ENCODE peak calls at places on chromosomes 1 and 21, in five cellular contexts. U is left ventricle myocardium inferior, V is tibial artery, F is mammary epithelial cell, A is GM23338. B is an unnamed sample. For H3K36me3, the result is how much of the 10 kb centered on the place peaks cover.

GRCh38 chr1:47569681-47570470 is 132.0 kb downstream of the FOXD2 start:
- DNase-seq in V (peak), A (peak), F (peak), U (no peak), B (no peak)

GRCh38 chr1:109270623-109271317 is 12.2 kb downstream of the PSRC1 start:
- DNase-seq in V (no peak), U (peak), F (no peak), A (no peak), B (peak)

GRCh38 chr1:38213720-38214367 is 167.3 kb upstream of the POU3F1 start:
- DNase-seq in V (no peak), A (no peak), U (no peak), F (no peak), B (no peak)

GRCh38 chr1:232598133-232598532 is 31.8 kb downstream of the SIPA1L2 start:
- DNase-seq in F (no peak), A (no peak), V (no peak), U (no peak), B (no peak)

GRCh38 chr1:12173631-12174121 is 6.9 kb downstream of the TNFRSF1B start:
- DNase-seq in U (peak), F (no peak), V (no peak), A (no peak), B (peak)

GRCh38 chr1:24999426-24999825 is 69.3 kb upstream of the RUNX3 start:
- DNase-seq in A (no peak), V (no peak), F (no peak), U (no peak), B (no peak)

GRCh38 chr1:178055093-178055492 is 38.8 kb upstream of the RASAL2 start:
- DNase-seq in F (no peak), A (peak), U (peak), V (peak), B (peak)

GRCh38 chr1:154845879-154846278 is 24.2 kb downstream of the KCNN3 start:
- DNase-seq in V (no peak), A (no peak), F (no peak), U (no peak), B (no peak)

GRCh38 chr1:204726478-204726877 is 40.9 kb upstream of the LRRN2 start:
- DNase-seq in A (no peak), F (peak), U (no peak), V (no peak), B (no peak)

GRCh38 chr1:109641341-109641740 is 14.6 kb upstream of the GSTM4 start:
- DNase-seq in V (no peak), A (no peak), U (no peak), F (no peak), B (no peak)

GRCh38 chr1:96843196-96843595 is 121.6 kb downstream of the PTBP2 start:
- DNase-seq in V (no peak), F (no peak), U (no peak), A (no peak), B (no peak)

GRCh38 chr1:232922475-232922874 is 27.9 kb upstream of the NTPCR start:
- DNase-seq in F (no peak), U (no peak), A (no peak), V (no peak), B (no peak)

GRCh38 chr1:92708368-92708950 is 76.4 kb downstream of the EVI5 start:
- DNase-seq in U (no peak), F (no peak), A (no peak), V (no peak), B (no peak)

GRCh38 chr1:241401156-241401555 is 44.2 kb upstream of the RGS7 start:
- DNase-seq in U (no peak), A (no peak), V (no peak), F (no peak), B (no peak)

GRCh38 chr1:172948457-172948856 is 102.3 kb downstream of the TNFSF18 start:
- DNase-seq in A (no peak), F (peak), U (no peak), V (no peak), B (no peak)

GRCh38 chr1:204206121-204206520 is 7.7 kb downstream of the GOLT1A start:
- DNase-seq in V (no peak), F (no peak), U (no peak), A (peak), B (no peak)

GRCh38 chr1:68213843-68214242 is 18.5 kb downstream of the WLS start:
- DNase-seq in A (no peak), V (peak), U (peak), F (peak), B (peak)

GRCh38 chr1:89708727-89709375 is 75.9 kb downstream of the LRRC8C start:
- DNase-seq in V (no peak), U (no peak), F (no peak), A (peak), B (no peak)

GRCh38 chr1:9473032-9473792 is 66.1 kb upstream of the SLC25A33 start:
- DNase-seq in A (no peak), U (peak), V (peak), F (peak), B (peak)

GRCh38 chr1:151710187-151710586 is 6.4 kb downstream of the CELF3 start:
- DNase-seq in V (no peak), F (no peak), A (peak), U (no peak), B (no peak)

GRCh38 chr1:66506991-66507390 is 27.0 kb upstream of the SGIP1 start:
- DNase-seq in F (no peak), A (no peak), U (no peak), V (no peak), B (no peak)

GRCh38 chr1:160009088-160009487 is 22.7 kb downstream of the PIGM start:
- DNase-seq in A (no peak), V (no peak), U (no peak), F (no peak), B (no peak)

GRCh38 chr1:115457295-115457694 is 119.2 kb upstream of the NGF start:
- DNase-seq in V (no peak), A (no peak), F (no peak), U (no peak), B (no peak)

DNA sequence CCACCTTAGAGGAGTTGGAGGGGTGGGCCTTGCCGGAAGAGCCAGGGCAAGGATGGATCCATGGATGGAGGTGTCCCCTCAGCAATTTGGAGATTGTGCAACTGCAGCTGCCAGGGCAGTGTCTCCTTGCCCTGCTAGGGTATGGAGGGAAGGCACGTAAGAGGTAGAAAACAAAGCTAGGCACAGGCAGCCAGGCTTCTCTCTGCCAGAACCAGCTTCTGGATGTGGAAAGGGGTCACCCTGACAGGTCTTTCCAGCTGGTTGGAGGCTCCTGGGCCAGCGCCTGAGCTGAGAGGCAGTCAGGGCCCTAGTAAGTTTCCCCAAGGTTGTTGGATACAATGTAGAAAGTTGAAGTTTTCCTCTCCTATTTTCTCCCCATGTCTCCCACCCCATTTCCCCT is 15.2 kb upstream of the SLC25A34 start:
- DNase-seq in F (no peak), V (no peak), A (no peak), U (no peak), B (no peak)
- H3K36me3 ChIP-seq in F (under half), V (half or more), A (under half), U (half or more), B (under half)

DNA sequence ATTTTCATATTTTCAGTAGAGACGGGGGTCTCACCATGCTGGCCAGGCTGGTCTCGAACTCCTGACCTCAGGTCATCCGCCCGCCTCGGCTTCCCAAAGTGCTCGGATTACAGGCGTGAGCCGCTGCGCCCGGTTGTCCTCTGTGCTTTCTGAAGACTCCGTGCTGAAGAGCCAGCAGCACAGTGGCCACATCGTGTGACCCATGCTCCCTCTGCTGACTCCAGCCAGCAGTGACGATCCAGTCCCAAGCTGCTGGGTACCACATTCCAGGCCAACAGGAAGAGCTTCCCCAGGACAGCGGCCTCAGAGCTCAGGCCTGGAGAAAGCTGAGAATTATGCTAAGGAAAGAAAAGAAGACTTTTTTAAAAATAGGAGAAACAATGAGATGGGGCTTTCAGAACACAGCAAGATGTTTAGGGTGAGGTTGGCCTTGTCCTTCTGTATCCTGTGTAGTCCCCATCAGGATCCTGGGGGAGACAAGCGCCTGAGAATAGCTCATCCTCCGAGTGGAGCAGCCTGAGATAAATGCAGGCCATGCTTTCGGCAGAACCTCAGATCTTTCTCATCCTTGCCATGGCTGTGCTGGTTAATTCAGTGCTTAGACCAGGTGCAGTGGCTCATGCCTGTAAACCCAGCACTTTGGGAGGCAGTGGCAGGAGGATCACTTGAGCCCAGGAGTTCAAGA is 207.1 kb downstream of the SLC35F3 start:
- DNase-seq in U (peak), F (peak), A (peak), V (no peak), B (no peak)
- TF ChIP-seq CTCF in U (peak), F (peak), A (peak), V (no peak), B (no peak)

GRCh38 chr1:106831511-106831910 is 225.0 kb upstream of the PRMT6 start:
- DNase-seq in V (no peak), F (no peak), A (no peak), U (no peak), B (no peak)
- H3K36me3 ChIP-seq in V (under half), F (under half), A (under half), U (under half), B (under half)

DNA sequence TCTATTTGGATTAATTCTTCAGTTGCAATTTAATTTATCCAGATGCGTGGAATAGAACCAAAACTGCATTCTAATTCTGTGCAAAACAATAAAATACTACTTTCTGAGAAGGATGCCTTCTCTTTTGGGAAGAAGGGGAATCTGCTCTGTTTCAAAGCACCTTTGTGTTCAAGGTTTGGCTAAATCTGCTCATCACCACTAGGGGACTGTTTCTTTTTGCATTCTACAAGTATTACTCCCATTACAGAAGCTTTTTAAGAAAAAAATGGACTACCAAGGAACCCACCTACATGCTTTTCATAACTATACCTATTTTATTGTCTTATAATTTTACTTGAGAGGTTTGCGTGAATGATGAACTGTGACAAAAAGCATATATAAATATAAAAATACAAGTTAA is 18.2 kb downstream of the MRPS6 start:
- DNase-seq in V (no peak), F (no peak), A (peak), U (no peak), B (no peak)
- TF ChIP-seq CTCF in V (peak), F (peak), A (peak), U (peak), B (no peak)

GRCh38 chr1:42758641-42759040 is 8.2 kb downstream of the P3H1 start:
- DNase-seq in U (no peak), F (no peak), V (no peak), A (no peak), B (no peak)
- H3K36me3 ChIP-seq in U (half or more), F (under half), V (half or more), A (under half), B (under half)

DNA sequence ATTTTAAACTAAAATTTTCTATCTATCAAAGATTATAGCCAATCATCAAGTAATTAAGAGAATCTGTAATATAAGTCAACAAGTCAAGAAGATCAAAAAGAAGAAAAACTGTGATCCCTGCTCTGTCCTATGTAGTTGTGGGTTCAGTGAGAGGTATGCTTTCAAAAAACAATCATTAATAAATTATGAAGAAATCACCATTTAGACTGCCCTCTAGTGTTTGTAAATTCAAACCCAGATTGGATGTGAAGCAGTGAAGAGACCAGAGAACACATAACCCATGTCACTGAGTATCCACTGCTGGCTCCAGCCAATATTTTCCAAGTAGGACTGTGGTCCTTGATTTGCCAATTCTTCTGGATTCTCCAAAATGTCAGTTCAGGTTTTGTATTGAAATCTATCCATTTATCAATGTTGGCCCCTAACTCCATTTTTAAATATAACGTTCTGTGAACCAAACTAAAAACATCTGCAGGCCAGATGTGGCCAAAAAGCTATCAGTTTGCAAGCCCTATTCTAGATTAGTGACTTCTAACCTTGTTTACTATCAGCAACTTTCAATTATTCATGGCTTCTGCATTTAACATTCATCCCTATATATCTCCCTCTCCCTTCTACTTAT is 467.5 kb upstream of the CXADR start:
- DNase-seq in A (peak), U (no peak), F (peak), V (no peak), B (no peak)
- TF ChIP-seq CTCF in A (peak), U (peak), F (peak), V (peak), B (no peak)

DNA sequence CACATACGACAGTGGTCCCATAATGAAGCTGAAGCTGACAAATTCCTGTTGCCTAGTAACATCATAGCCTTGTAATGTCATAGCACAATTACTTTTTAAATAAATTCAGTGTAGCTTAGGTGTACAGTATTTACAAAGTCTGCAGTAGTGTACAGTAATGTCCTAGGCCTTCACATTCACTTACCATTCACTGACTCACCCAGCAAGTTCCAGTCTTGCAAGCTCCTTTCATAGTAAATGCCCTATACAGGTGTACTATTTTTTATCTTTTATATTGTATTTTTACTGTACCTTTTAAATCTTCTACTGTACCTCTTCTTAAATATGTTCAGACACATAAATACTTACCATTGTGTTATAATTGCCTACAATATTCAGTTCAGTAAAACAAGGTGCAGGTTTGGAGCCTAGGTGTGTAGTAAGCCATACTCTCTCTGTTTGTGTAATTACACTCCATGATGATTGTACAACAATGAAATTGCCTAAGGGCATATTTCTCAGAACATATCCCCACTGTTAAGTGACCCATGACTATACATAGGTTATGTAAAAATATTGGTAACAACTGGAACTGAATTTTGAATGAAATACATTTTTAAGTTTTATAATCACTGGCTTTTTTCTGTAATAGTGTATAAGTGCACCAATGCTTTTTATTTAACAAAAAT is 33.5 kb upstream of the ADAM30 start:
- DNase-seq in F (peak), U (no peak), V (no peak), A (no peak), B (no peak)
- H3K36me3 ChIP-seq in F (under half), U (half or more), V (half or more), A (under half), B (under half)

GRCh38 chr1:145696630-145696960 is 10.6 kb downstream of the PDZK1 start:
- DNase-seq in U (no peak), A (no peak), F (no peak), V (no peak), B (no peak)
- TF ChIP-seq CTCF in U (no peak), A (no peak), F (no peak), V (no peak), B (no peak)

GRCh38 chr1:30998887-30999286 is 66.6 kb downstream of the PUM1 start:
- DNase-seq in V (no peak), F (no peak), U (no peak), A (no peak), B (no peak)
- H3K36me3 ChIP-seq in V (under half), F (under half), U (under half), A (under half), B (under half)

DNA sequence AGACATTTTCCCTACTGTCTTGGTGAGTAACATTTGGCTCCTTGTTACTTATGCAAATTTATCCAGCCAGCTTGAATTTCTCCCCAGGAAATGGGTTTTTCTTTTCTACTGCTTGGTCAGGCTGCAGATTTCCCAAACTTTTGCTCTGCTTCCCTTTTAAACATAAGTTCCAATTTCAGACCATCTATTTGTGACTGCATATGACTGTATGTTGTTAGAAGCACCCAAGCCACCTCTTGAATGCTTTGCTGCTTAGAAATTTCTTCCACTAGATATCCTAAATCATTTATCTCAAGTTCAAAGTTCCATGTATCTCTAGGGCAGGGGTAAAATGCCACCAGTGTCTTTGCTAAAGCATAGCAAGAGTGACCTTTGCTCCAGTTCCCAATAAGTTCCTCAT is 32.3 kb upstream of the CITED4 start:
- DNase-seq in U (no peak), V (no peak), F (no peak), A (no peak), B (no peak)
- TF ChIP-seq CTCF in U (no peak), V (no peak), F (no peak), A (no peak), B (no peak)

B was measured in mucosa of descending colon.